ENCODE peak calls at places on chromosomes 16 and 17, in six cellular contexts. U, T, N, H, M and P are unnamed samples.

GRCh38 chr16:47506800-47507199 is 45.7 kb downstream of the PHKB start:
- DNase-seq in M (no peak), U (no peak), T (no peak), N (no peak), H (no peak), P (no peak)

GRCh38 chr17:30550512-30551273 is 73.5 kb downstream of the GOSR1 start:
- DNase-seq in M (no peak), T (no peak), N (no peak), U (no peak), H (no peak), P (no peak)

GRCh38 chr16:15564619-15565339 is 78.2 kb downstream of the MARF1 start:
- DNase-seq in H (no peak), M (no peak), N (no peak), U (no peak), T (no peak), P (no peak)

GRCh38 chr16:71709231-71709781 is 15.2 kb downstream of the PHLPP2 start:
- DNase-seq in T (no peak), N (no peak), M (no peak), H (no peak), U (no peak), P (no peak)

GRCh38 chr17:56593741-56594527 is 435 bp downstream of the NOG start:
- DNase-seq in N (no peak), M (no peak), T (no peak), U (peak), H (peak), P (peak)

GRCh38 chr17:35404360-35404759 is 27.9 kb downstream of the SLFN12 start:
- DNase-seq in T (no peak), H (no peak), U (no peak), M (no peak), N (no peak), P (no peak)

GRCh38 chr17:36511216-36511615 is 23.5 kb downstream of the MYO19 start:
- DNase-seq in H (no peak), M (no peak), U (no peak), N (no peak), T (no peak), P (no peak)

GRCh38 chr17:11564483-11565380 is 33.5 kb upstream of the DNAH9 start:
- DNase-seq in H (no peak), M (no peak), T (no peak), N (no peak), U (no peak), P (no peak)

GRCh38 chr17:33657181-33657580 is 364.1 kb upstream of the ASIC2 start:
- DNase-seq in N (no peak), T (no peak), H (no peak), U (peak), M (no peak), P (no peak)

GRCh38 chr16:4680673-4681470 is 12.5 kb upstream of the NUDT16L1 start:
- DNase-seq in H (peak), U (no peak), N (no peak), M (no peak), T (no peak), P (no peak)

GRCh38 chr16:58099097-58099955 is 29.9 kb downstream of the CFAP20 start:
- DNase-seq in T (no peak), M (no peak), N (no peak), H (no peak), U (no peak), P (no peak)

GRCh38 chr17:34556384-34556783 is 23.0 kb upstream of the TMEM132E start:
- DNase-seq in M (no peak), T (no peak), H (no peak), U (peak), N (no peak), P (no peak)

GRCh38 chr17:64250211-64250835 is 12.7 kb downstream of the TEX2 start:
- DNase-seq in H (no peak), U (no peak), N (no peak), M (no peak), T (no peak), P (no peak)

GRCh38 chr17:81097134-81097942 is 62.4 kb downstream of the BAIAP2 start:
- DNase-seq in U (peak), H (peak), N (peak), M (no peak), T (peak), P (peak)

GRCh38 chr17:43479948-43480347 is 3.8 kb upstream of the DHX8 start:
- DNase-seq in U (no peak), T (no peak), M (no peak), H (no peak), N (no peak), P (no peak)